ENCODE peak calls at places on chromosome 11, in five cellular contexts. U, V, X, C and L are unnamed samples.

GRCh38 chr11:104570088-104570701 is 328.1 kb downstream of the CASP12 start:
- DNase-seq in C (no peak), X (no peak), U (no peak), V (no peak), L (no peak)

GRCh38 chr11:11189501-11189900 is 163.5 kb downstream of the CSNK2A3 start:
- DNase-seq in C (no peak), U (no peak), V (no peak), X (no peak), L (no peak)

GRCh38 chr11:10599388-10600175 is 31.1 kb upstream of the LYVE1 start:
- DNase-seq in X (no peak), C (no peak), V (no peak), U (no peak), L (no peak)

GRCh38 chr11:107659310-107659709 is 52.5 kb downstream of the SLN start:
- DNase-seq in V (no peak), C (no peak), X (no peak), U (no peak), L (no peak)

GRCh38 chr11:8094656-8095055 is 13.6 kb downstream of the TUB start:
- DNase-seq in U (no peak), X (no peak), V (no peak), C (no peak), L (peak; percentile 19)

GRCh38 chr11:131859811-131860210 is 489.4 kb downstream of the NTM start:
- DNase-seq in V (no peak), U (no peak), X (no peak), C (no peak), L (no peak)

GRCh38 chr11:6557761-6558674 is 45.4 kb downstream of the RRP8 start:
- DNase-seq in C (no peak), U (no peak), V (no peak), X (no peak), L (no peak)

GRCh38 chr11:35274909-35275807 is 136.2 kb downstream of the CD44 start:
- DNase-seq in U (no peak), X (peak; percentile 57), V (no peak), C (no peak), L (peak; percentile 89)

GRCh38 chr11:115682101-115682500 is 177.9 kb upstream of the CADM1 start:
- DNase-seq in U (no peak), C (no peak), V (no peak), X (no peak), L (no peak)

GRCh38 chr11:14585438-14585837 is 58.2 kb upstream of the PDE3B start:
- DNase-seq in V (no peak), X (no peak), C (no peak), U (no peak), L (no peak)

GRCh38 chr11:13667245-13667644 is 1.2 kb upstream of the FAR1 start:
- DNase-seq in V (no peak), X (no peak), U (no peak), C (no peak), L (no peak)

GRCh38 chr11:561148-562003 is 606 bp downstream of the RASSF7 start:
- DNase-seq in V (peak; percentile 64), U (peak; percentile 51), X (peak; percentile 90), C (no peak), L (peak; percentile 89)

GRCh38 chr11:27464155-27464759 is 8.3 kb downstream of the LGR4 start:
- DNase-seq in C (no peak), U (no peak), X (no peak), V (no peak), L (no peak)

GRCh38 chr11:80925291-80925690 is 1484.5 kb upstream of the TENM4 start:
- DNase-seq in C (no peak), V (no peak), X (no peak), U (no peak), L (no peak)

GRCh38 chr11:10455637-10456487 is 798 bp downstream of the AMPD3 start:
- DNase-seq in U (peak; percentile 63), C (peak; percentile 63), V (peak; percentile 52), X (peak; percentile 75), L (peak; percentile 70)

GRCh38 chr11:45683285-45684058 is 18.1 kb upstream of the CHST1 start:
- DNase-seq in C (no peak), V (no peak), X (no peak), U (no peak), L (no peak)

GRCh38 chr11:73178092-73178539 is 36.0 kb upstream of the FCHSD2 start:
- DNase-seq in V (peak; percentile 81), X (peak; percentile 84), U (peak; percentile 71), C (peak; percentile 86), L (peak; percentile 82)

GRCh38 chr11:115919341-115920086 is 415.3 kb upstream of the CADM1 start:
- DNase-seq in C (no peak), U (no peak), X (no peak), V (no peak), L (no peak)

GRCh38 chr11:10930224-10930960 is 72.5 kb upstream of the ZBED5 start:
- DNase-seq in C (no peak), V (no peak), X (peak; percentile 27), U (no peak), L (no peak)

GRCh38 chr11:116542386-116542785 is 230.4 kb downstream of the BUD13 start:
- DNase-seq in C (no peak), V (no peak), U (no peak), X (no peak), L (no peak)

GRCh38 chr11:8671242-8671641 is 11.2 kb downstream of the TRIM66 start:
- DNase-seq in C (no peak), V (peak; percentile 61), U (no peak), X (peak; percentile 14), L (no peak)

GRCh38 chr11:8192016-8192895 is 23.4 kb upstream of the RIC3 start:
- DNase-seq in U (peak; percentile 77), X (peak; percentile 72), V (peak; percentile 88), C (peak; percentile 58), L (peak; percentile 74)

GRCh38 chr11:12274558-12275197 is 102.7 kb upstream of the PARVA start:
- DNase-seq in U (peak; percentile 71), V (no peak), C (no peak), X (no peak), L (no peak)

GRCh38 chr11:36702330-36703054 is 104.5 kb upstream of the RAG2 start:
- DNase-seq in X (no peak), C (peak; percentile 24), V (no peak), U (peak; percentile 44), L (no peak)

GRCh38 chr11:108278546-108278945 is 55.7 kb downstream of the ATM start:
- DNase-seq in C (no peak), X (no peak), V (no peak), U (no peak), L (no peak)

GRCh38 chr11:71355266-71355665 is 92.9 kb downstream of the DHCR7 start:
- DNase-seq in U (no peak), C (no peak), X (no peak), V (no peak), L (no peak)

GRCh38 chr11:2752204-2752772 is 52.5 kb upstream of the KCNQ1OT1 start:
- DNase-seq in V (no peak), X (peak; percentile 3), C (no peak), U (no peak), L (no peak)

GRCh38 chr11:66172146-66172545 is 96.3 kb upstream of the RAB1B start:
- DNase-seq in X (no peak), C (no peak), U (no peak), V (no peak), L (no peak)

GRCh38 chr11:3721002-3721401 is 49.8 kb upstream of the CHRNA10 start:
- DNase-seq in C (no peak), V (no peak), X (no peak), U (no peak), L (no peak)

GRCh38 chr11:86482684-86483083 is 108.0 kb downstream of the CCDC81 start:
- DNase-seq in U (no peak), V (no peak), X (no peak), C (no peak), L (no peak)

GRCh38 chr11:72553748-72554147 is 119.4 kb upstream of the CLPB start:
- DNase-seq in X (no peak), U (peak; percentile 35), V (peak; percentile 74), C (no peak), L (no peak)

GRCh38 chr11:72239849-72240460 is 4.0 kb downstream of the PHOX2A start:
- DNase-seq in V (peak; percentile 73), X (peak; percentile 74), U (no peak), C (no peak), L (peak; percentile 74)

GRCh38 chr11:103683581-103683980 is 352.9 kb upstream of the DDI1 start:
- DNase-seq in U (no peak), C (no peak), X (no peak), V (no peak), L (no peak)

GRCh38 chr11:35390737-35391682 is 28.3 kb downstream of the SLC1A2 start:
- DNase-seq in C (no peak), X (peak; percentile 19), V (no peak), U (no peak), L (peak; percentile 59)

GRCh38 chr11:87451400-87451799 is 413.7 kb downstream of the TMEM135 start:
- DNase-seq in X (no peak), C (no peak), U (no peak), V (no peak), L (no peak)

GRCh38 chr11:33690290-33691050 is 10.2 kb downstream of the C11orf91 start:
- DNase-seq in V (no peak), X (no peak), U (no peak), C (no peak), L (peak; percentile 51)
- TF ChIP-seq POLR2AphosphoS5 in V (no peak), X (no peak), U (no peak), C (no peak), L (peak; percentile 67)

GRCh38 chr11:83546371-83546770 is 260.2 kb upstream of the CCDC90B start:
- DNase-seq in V (no peak), X (no peak), U (no peak), C (no peak), L (no peak)
- TF ChIP-seq POLR2AphosphoS5 in V (no peak), X (no peak), U (no peak), C (no peak), L (no peak)

DNA sequence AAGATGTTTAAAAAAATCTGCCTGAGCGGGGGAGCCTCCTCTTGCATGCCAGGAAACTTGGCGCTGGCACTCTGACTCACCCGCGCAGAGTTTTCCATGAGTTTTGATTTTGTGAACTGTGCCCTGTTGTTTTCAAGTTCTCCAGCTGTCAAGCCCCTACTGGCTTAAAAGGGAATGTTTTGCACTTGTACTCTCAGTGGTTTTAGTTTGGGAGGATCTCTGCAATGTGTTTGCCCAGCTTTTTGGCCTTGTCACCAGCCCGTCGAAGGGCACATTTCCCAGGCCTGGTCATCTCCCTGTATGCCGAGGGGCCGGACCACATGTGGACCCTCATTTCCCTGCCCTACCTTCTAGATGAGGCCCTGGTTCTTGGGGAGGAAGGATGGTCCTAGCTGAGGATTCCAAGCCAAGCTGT is 12.2 kb downstream of the MRGPRF start:
- DNase-seq in U (no peak), C (peak; percentile 0), V (no peak), X (peak; percentile 49), L (no peak)
- TF ChIP-seq POLR2AphosphoS5 in U (no peak), C (no peak), V (no peak), X (peak; percentile 65), L (peak; percentile 86)

GRCh38 chr11:75778962-75779361 is 10.4 kb downstream of the DGAT2 start:
- DNase-seq in C (no peak), X (no peak), V (no peak), U (no peak), L (no peak)

GRCh38 chr11:75781831-75782230 is 13.3 kb downstream of the DGAT2 start:
- DNase-seq in X (no peak), U (no peak), C (no peak), V (no peak), L (no peak)

GRCh38 chr11:75781296-75781695 is 12.7 kb downstream of the DGAT2 start:
- DNase-seq in V (no peak), C (no peak), X (no peak), U (no peak), L (no peak)

GRCh38 chr11:75780888-75781287 is 12.3 kb downstream of the DGAT2 start:
- DNase-seq in X (no peak), V (no peak), U (no peak), C (no peak), L (no peak)

GRCh38 chr11:75779960-75780359 is 11.4 kb downstream of the DGAT2 start:
- DNase-seq in V (no peak), U (no peak), C (no peak), X (no peak), L (no peak)
- TF ChIP-seq POLR2AphosphoS5 in V (no peak), U (no peak), C (no peak), X (no peak), L (no peak)